ENCODE peak calls at places on chromosome 2, in nine cellular contexts. One of them, this sample, is unnamed.

GRCh38 chr2:163264376-163264775 is 425.8 kb upstream of the KCNH7 start:
- DNase-seq in epithelial cell of proximal tubule: no peak
- DNase-seq in AG04450: no peak
- DNase-seq in body of pancreas: no peak
- DNase-seq in A549: no peak
- DNase-seq in HCT116: no peak
- DNase-seq in PC-3: peak
- DNase-seq in naive thymus-derived CD4-positive, alpha-beta T cell: no peak
- DNase-seq in AG10803: peak
- DNase-seq in this sample: peak

GRCh38 chr2:47339745-47340541 is 63.0 kb upstream of the MSH2 start:
- DNase-seq in PC-3: peak
- DNase-seq in AG04450: no peak
- DNase-seq in naive thymus-derived CD4-positive, alpha-beta T cell: no peak
- DNase-seq in A549: no peak
- DNase-seq in body of pancreas: no peak
- DNase-seq in HCT116: peak
- DNase-seq in epithelial cell of proximal tubule: peak
- DNase-seq in AG10803: peak
- DNase-seq in this sample: peak

GRCh38 chr2:7878786-7879515 is 802.9 kb upstream of the ID2 start:
- DNase-seq in AG10803: peak
- DNase-seq in body of pancreas: no peak
- DNase-seq in PC-3: no peak
- DNase-seq in naive thymus-derived CD4-positive, alpha-beta T cell: no peak
- DNase-seq in A549: no peak
- DNase-seq in epithelial cell of proximal tubule: no peak
- DNase-seq in AG04450: no peak
- DNase-seq in HCT116: no peak
- DNase-seq in this sample: peak

GRCh38 chr2:171529914-171530313 is 7.6 kb downstream of the CYBRD1 start:
- DNase-seq in body of pancreas: no peak
- DNase-seq in PC-3: peak
- DNase-seq in AG04450: no peak
- DNase-seq in naive thymus-derived CD4-positive, alpha-beta T cell: no peak
- DNase-seq in HCT116: no peak
- DNase-seq in A549: peak
- DNase-seq in epithelial cell of proximal tubule: no peak
- DNase-seq in AG10803: no peak
- DNase-seq in this sample: peak

GRCh38 chr2:226995625-226996041 is 159.8 kb downstream of the RHBDD1 start:
- DNase-seq in AG10803: peak
- DNase-seq in A549: no peak
- DNase-seq in HCT116: peak
- DNase-seq in naive thymus-derived CD4-positive, alpha-beta T cell: no peak
- DNase-seq in epithelial cell of proximal tubule: peak
- DNase-seq in PC-3: peak
- DNase-seq in AG04450: peak
- DNase-seq in body of pancreas: peak
- DNase-seq in this sample: peak

GRCh38 chr2:169112841-169113240 is 43.5 kb downstream of the DHRS9 start:
- DNase-seq in PC-3: no peak
- DNase-seq in naive thymus-derived CD4-positive, alpha-beta T cell: no peak
- DNase-seq in HCT116: no peak
- DNase-seq in epithelial cell of proximal tubule: no peak
- DNase-seq in AG10803: no peak
- DNase-seq in A549: no peak
- DNase-seq in AG04450: no peak
- DNase-seq in body of pancreas: no peak
- DNase-seq in this sample: no peak

GRCh38 chr2:168632733-168633132 is 169.7 kb upstream of the NOSTRIN start:
- DNase-seq in PC-3: no peak
- DNase-seq in epithelial cell of proximal tubule: no peak
- DNase-seq in HCT116: no peak
- DNase-seq in body of pancreas: no peak
- DNase-seq in A549: no peak
- DNase-seq in naive thymus-derived CD4-positive, alpha-beta T cell: no peak
- DNase-seq in AG10803: peak
- DNase-seq in AG04450: no peak
- DNase-seq in this sample: no peak

GRCh38 chr2:11305958-11306357 is 38.5 kb downstream of the ROCK2 start:
- DNase-seq in A549: no peak
- DNase-seq in epithelial cell of proximal tubule: no peak
- DNase-seq in body of pancreas: no peak
- DNase-seq in naive thymus-derived CD4-positive, alpha-beta T cell: no peak
- DNase-seq in AG10803: peak
- DNase-seq in PC-3: peak
- DNase-seq in HCT116: no peak
- DNase-seq in AG04450: peak
- DNase-seq in this sample: peak

GRCh38 chr2:72938455-72938854 is 21.1 kb downstream of the EMX1 start:
- DNase-seq in AG04450: no peak
- DNase-seq in AG10803: no peak
- DNase-seq in body of pancreas: no peak
- DNase-seq in naive thymus-derived CD4-positive, alpha-beta T cell: no peak
- DNase-seq in epithelial cell of proximal tubule: no peak
- DNase-seq in HCT116: no peak
- DNase-seq in PC-3: no peak
- DNase-seq in A549: no peak
- DNase-seq in this sample: no peak

GRCh38 chr2:72940361-72940760 is 23.0 kb downstream of the EMX1 start:
- DNase-seq in HCT116: no peak
- DNase-seq in PC-3: no peak
- DNase-seq in epithelial cell of proximal tubule: no peak
- DNase-seq in body of pancreas: no peak
- DNase-seq in A549: no peak
- DNase-seq in AG04450: no peak
- DNase-seq in AG10803: no peak
- DNase-seq in naive thymus-derived CD4-positive, alpha-beta T cell: no peak
- DNase-seq in this sample: no peak

GRCh38 chr2:72942293-72942692 is 25.0 kb downstream of the EMX1 start:
- DNase-seq in body of pancreas: no peak
- DNase-seq in PC-3: no peak
- DNase-seq in epithelial cell of proximal tubule: no peak
- DNase-seq in naive thymus-derived CD4-positive, alpha-beta T cell: no peak
- DNase-seq in A549: no peak
- DNase-seq in AG04450: no peak
- DNase-seq in AG10803: no peak
- DNase-seq in HCT116: no peak
- DNase-seq in this sample: no peak

GRCh38 chr2:72942881-72943418 is 25.6 kb downstream of the EMX1 start:
- DNase-seq in body of pancreas: no peak
- DNase-seq in PC-3: no peak
- DNase-seq in AG04450: no peak
- DNase-seq in HCT116: no peak
- DNase-seq in AG10803: no peak
- DNase-seq in A549: no peak
- DNase-seq in epithelial cell of proximal tubule: no peak
- DNase-seq in naive thymus-derived CD4-positive, alpha-beta T cell: no peak
- DNase-seq in this sample: no peak

GRCh38 chr2:72940786-72941185 is 23.5 kb downstream of the EMX1 start:
- DNase-seq in AG04450: peak
- DNase-seq in PC-3: no peak
- DNase-seq in A549: no peak
- DNase-seq in naive thymus-derived CD4-positive, alpha-beta T cell: no peak
- DNase-seq in HCT116: no peak
- DNase-seq in AG10803: peak
- DNase-seq in epithelial cell of proximal tubule: no peak
- DNase-seq in body of pancreas: no peak
- DNase-seq in this sample: peak
- H3K4me3 ChIP-seq in AG04450: no peak
- H3K4me3 ChIP-seq in PC-3: no peak
- H3K4me3 ChIP-seq in A549: no peak
- H3K4me3 ChIP-seq in naive thymus-derived CD4-positive, alpha-beta T cell: no peak
- H3K4me3 ChIP-seq in HCT116: no peak
- H3K4me3 ChIP-seq in AG10803: no peak
- H3K4me3 ChIP-seq in epithelial cell of proximal tubule: no peak
- H3K4me3 ChIP-seq in body of pancreas: no peak
- H3K4me3 ChIP-seq in this sample: no peak

GRCh38 chr2:63060079-63060482 is 9.5 kb downstream of the OTX1 start:
- DNase-seq in A549: no peak
- DNase-seq in PC-3: peak
- DNase-seq in epithelial cell of proximal tubule: no peak
- DNase-seq in HCT116: no peak
- DNase-seq in body of pancreas: no peak
- DNase-seq in AG04450: no peak
- DNase-seq in AG10803: no peak
- DNase-seq in naive thymus-derived CD4-positive, alpha-beta T cell: no peak
- DNase-seq in this sample: no peak
- H3K4me3 ChIP-seq in A549: peak
- H3K4me3 ChIP-seq in PC-3: peak
- H3K4me3 ChIP-seq in epithelial cell of proximal tubule: no peak
- H3K4me3 ChIP-seq in HCT116: no peak
- H3K4me3 ChIP-seq in body of pancreas: no peak
- H3K4me3 ChIP-seq in AG04450: no peak
- H3K4me3 ChIP-seq in AG10803: no peak
- H3K4me3 ChIP-seq in naive thymus-derived CD4-positive, alpha-beta T cell: no peak
- H3K4me3 ChIP-seq in this sample: no peak

GRCh38 chr2:202908186-202908585 is 3.3 kb downstream of the WDR12 start:
- DNase-seq in AG04450: no peak
- DNase-seq in AG10803: no peak
- DNase-seq in HCT116: no peak
- DNase-seq in epithelial cell of proximal tubule: no peak
- DNase-seq in A549: no peak
- DNase-seq in PC-3: no peak
- DNase-seq in body of pancreas: no peak
- DNase-seq in naive thymus-derived CD4-positive, alpha-beta T cell: no peak
- DNase-seq in this sample: no peak

GRCh38 chr2:202911203-202911512 is 315 bp downstream of the WDR12 start:
- DNase-seq in naive thymus-derived CD4-positive, alpha-beta T cell: no peak
- DNase-seq in PC-3: no peak
- DNase-seq in body of pancreas: no peak
- DNase-seq in epithelial cell of proximal tubule: no peak
- DNase-seq in HCT116: no peak
- DNase-seq in AG04450: no peak
- DNase-seq in A549: no peak
- DNase-seq in AG10803: no peak
- DNase-seq in this sample: no peak

GRCh38 chr2:202911513-202912341 is at the start of the genes CARF and WDR12:
- DNase-seq in epithelial cell of proximal tubule: peak
- DNase-seq in PC-3: peak
- DNase-seq in HCT116: peak
- DNase-seq in A549: peak
- DNase-seq in AG10803: peak
- DNase-seq in naive thymus-derived CD4-positive, alpha-beta T cell: peak
- DNase-seq in body of pancreas: peak
- DNase-seq in AG04450: peak
- DNase-seq in this sample: peak

GRCh38 chr2:202910687-202911086 is 786 bp downstream of the WDR12 start:
- DNase-seq in naive thymus-derived CD4-positive, alpha-beta T cell: no peak
- DNase-seq in AG04450: no peak
- DNase-seq in epithelial cell of proximal tubule: no peak
- DNase-seq in body of pancreas: no peak
- DNase-seq in HCT116: no peak
- DNase-seq in A549: no peak
- DNase-seq in AG10803: no peak
- DNase-seq in PC-3: no peak
- DNase-seq in this sample: no peak

DNA sequence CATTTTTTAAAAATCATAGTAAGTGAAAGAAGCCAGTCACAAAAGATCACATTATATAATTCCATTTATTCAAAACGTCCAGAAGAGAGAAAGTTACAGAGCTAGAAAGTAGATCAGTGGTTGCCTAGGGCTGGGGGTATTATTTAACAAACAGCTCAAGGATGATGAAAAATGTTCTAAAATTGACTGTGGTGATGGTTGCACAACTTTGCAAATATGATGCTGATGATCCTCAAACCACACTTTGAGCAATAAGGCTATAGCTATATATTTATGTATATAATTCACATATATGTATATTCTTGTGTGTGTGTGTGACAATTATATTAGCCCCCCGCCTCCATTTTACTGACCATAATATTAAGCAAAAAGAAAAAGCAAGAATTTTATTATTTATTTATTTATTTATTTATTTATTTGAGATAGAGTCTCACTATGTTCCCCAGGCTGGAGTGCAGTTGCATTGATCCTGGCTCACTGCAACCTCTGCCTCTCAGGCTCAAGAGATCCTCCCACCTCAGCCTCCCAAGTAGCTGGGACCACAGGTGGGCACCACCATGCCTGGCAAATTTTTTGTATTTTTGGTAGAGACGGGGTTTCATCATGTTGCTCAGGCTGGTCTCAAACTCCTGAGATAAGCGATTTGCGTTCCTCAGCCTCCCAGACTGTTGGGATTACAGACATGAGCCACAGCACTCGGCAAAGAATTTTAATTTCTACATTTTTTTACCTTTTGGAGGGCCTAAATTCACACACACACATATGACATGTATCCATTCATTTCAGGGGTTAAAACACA is 1.9 kb downstream of the WDR12 start:
- DNase-seq in AG10803: peak
- DNase-seq in HCT116: no peak
- DNase-seq in A549: no peak
- DNase-seq in epithelial cell of proximal tubule: no peak
- DNase-seq in AG04450: no peak
- DNase-seq in body of pancreas: no peak
- DNase-seq in PC-3: no peak
- DNase-seq in naive thymus-derived CD4-positive, alpha-beta T cell: no peak
- DNase-seq in this sample: peak
- H3K4me3 ChIP-seq in AG10803: no peak
- H3K4me3 ChIP-seq in HCT116: peak
- H3K4me3 ChIP-seq in A549: peak
- H3K4me3 ChIP-seq in epithelial cell of proximal tubule: peak
- H3K4me3 ChIP-seq in AG04450: no peak
- H3K4me3 ChIP-seq in body of pancreas: no peak
- H3K4me3 ChIP-seq in PC-3: peak
- H3K4me3 ChIP-seq in naive thymus-derived CD4-positive, alpha-beta T cell: no peak
- H3K4me3 ChIP-seq in this sample: peak

GRCh38 chr2:207252979-207253640 is 87.4 kb upstream of the KLF7 start:
- DNase-seq in AG04450: no peak
- DNase-seq in AG10803: peak
- DNase-seq in PC-3: no peak
- DNase-seq in naive thymus-derived CD4-positive, alpha-beta T cell: no peak
- DNase-seq in HCT116: no peak
- DNase-seq in A549: no peak
- DNase-seq in body of pancreas: no peak
- DNase-seq in epithelial cell of proximal tubule: no peak
- DNase-seq in this sample: peak

GRCh38 chr2:207252416-207252815 is 86.7 kb upstream of the KLF7 start:
- DNase-seq in PC-3: no peak
- DNase-seq in naive thymus-derived CD4-positive, alpha-beta T cell: no peak
- DNase-seq in epithelial cell of proximal tubule: no peak
- DNase-seq in AG10803: no peak
- DNase-seq in A549: no peak
- DNase-seq in HCT116: no peak
- DNase-seq in AG04450: no peak
- DNase-seq in body of pancreas: no peak
- DNase-seq in this sample: no peak

GRCh38 chr2:207255565-207255964 is 89.8 kb upstream of the KLF7 start:
- DNase-seq in PC-3: no peak
- DNase-seq in AG04450: no peak
- DNase-seq in naive thymus-derived CD4-positive, alpha-beta T cell: no peak
- DNase-seq in epithelial cell of proximal tubule: no peak
- DNase-seq in body of pancreas: no peak
- DNase-seq in A549: no peak
- DNase-seq in HCT116: no peak
- DNase-seq in AG10803: no peak
- DNase-seq in this sample: no peak

GRCh38 chr2:207254526-207255464 is 89.0 kb upstream of the KLF7 start:
- DNase-seq in AG04450: no peak
- DNase-seq in body of pancreas: no peak
- DNase-seq in HCT116: no peak
- DNase-seq in PC-3: peak
- DNase-seq in naive thymus-derived CD4-positive, alpha-beta T cell: no peak
- DNase-seq in AG10803: peak
- DNase-seq in A549: no peak
- DNase-seq in epithelial cell of proximal tubule: no peak
- DNase-seq in this sample: peak

GRCh38 chr2:207253946-207254345 is 88.2 kb upstream of the KLF7 start:
- DNase-seq in naive thymus-derived CD4-positive, alpha-beta T cell: no peak
- DNase-seq in AG04450: peak
- DNase-seq in A549: peak
- DNase-seq in body of pancreas: no peak
- DNase-seq in AG10803: peak
- DNase-seq in PC-3: peak
- DNase-seq in HCT116: no peak
- DNase-seq in epithelial cell of proximal tubule: no peak
- DNase-seq in this sample: peak
- H3K4me3 ChIP-seq in naive thymus-derived CD4-positive, alpha-beta T cell: no peak
- H3K4me3 ChIP-seq in AG04450: no peak
- H3K4me3 ChIP-seq in A549: no peak
- H3K4me3 ChIP-seq in body of pancreas: no peak
- H3K4me3 ChIP-seq in AG10803: no peak
- H3K4me3 ChIP-seq in PC-3: no peak
- H3K4me3 ChIP-seq in HCT116: no peak
- H3K4me3 ChIP-seq in epithelial cell of proximal tubule: no peak
- H3K4me3 ChIP-seq in this sample: no peak

This sample was measured in adipocyte.